ENCODE peak calls at places on chromosomes 2 and 18, in six cellular contexts. J is left cardiac atrium, R is iPS-NIHi11, B is GF-D8, Z is adipocyte, C is Calu3. Q is an unnamed sample.

GRCh38 chr18:11411021-11411420 is 198.4 kb upstream of the SLC35G4 start:
- DNase-seq in J (no peak), R (no peak), B (no peak), Z (peak), C (no peak), Q (no peak)

GRCh38 chr18:79684283-79684631 is 4.7 kb downstream of the CTDP1 start:
- DNase-seq in J (no peak), R (no peak), B (no peak), Z (no peak), C (no peak), Q (no peak)

GRCh38 chr2:88638743-88639142 is 11.5 kb upstream of the EIF2AK3 start:
- DNase-seq in J (no peak), R (no peak), B (no peak), Z (no peak), C (no peak), Q (no peak)

GRCh38 chr2:175854665-175855064 is 147.4 kb downstream of the LNPK start:
- DNase-seq in J (no peak), R (no peak), B (no peak), Z (no peak), C (no peak), Q (no peak)

GRCh38 chr2:173802518-173802917 is 162.7 kb downstream of the SP3 start:
- DNase-seq in J (no peak), R (no peak), B (no peak), Z (no peak), C (no peak), Q (no peak)

GRCh38 chr18:7234061-7234460 is 3.2 kb downstream of the LRRC30 start:
- DNase-seq in J (peak), R (no peak), B (no peak), Z (no peak), C (no peak), Q (no peak)

GRCh38 chr2:240501531-240501991 is 56.2 kb downstream of the ANKMY1 start:
- DNase-seq in J (no peak), R (peak), B (no peak), Z (no peak), C (no peak), Q (no peak)

GRCh38 chr2:69660084-69660483 is 16.5 kb upstream of the AAK1 start:
- DNase-seq in J (no peak), R (no peak), B (peak), Z (no peak), C (no peak), Q (no peak)

GRCh38 chr2:218267259-218267658 is 2.7 kb downstream of the AAMP start:
- DNase-seq in J (no peak), R (no peak), B (no peak), Z (no peak), C (no peak), Q (no peak)

GRCh38 chr2:25041928-25042320 is at the start of gene EFR3B:
- DNase-seq in J (peak), R (peak), B (peak), Z (peak), C (peak), Q (peak)

GRCh38 chr2:133557624-133558023 is 10.6 kb downstream of the NCKAP5 start:
- DNase-seq in J (no peak), R (no peak), B (no peak), Z (no peak), C (no peak), Q (no peak)

GRCh38 chr2:22999951-23000350 is 385.0 kb upstream of the KLHL29 start:
- DNase-seq in J (no peak), R (no peak), B (no peak), Z (no peak), C (no peak), Q (no peak)

GRCh38 chr2:1432726-1433125 is 19.5 kb downstream of the TPO start:
- DNase-seq in J (no peak), R (no peak), B (no peak), Z (no peak), C (no peak), Q (no peak)

GRCh38 chr2:192741889-192742288 is 547.2 kb upstream of the TMEFF2 start:
- DNase-seq in J (no peak), R (peak), B (no peak), Z (peak), C (no peak), Q (peak)

GRCh38 chr2:190088917-190089316 is 26.4 kb upstream of the MSTN start:
- DNase-seq in J (peak), R (peak), B (no peak), Z (peak), C (peak), Q (peak)